ENCODE peak calls at places on chromosomes 6 and 20, in four cellular contexts. One of them, this sample, is unnamed.

GRCh38 chr6:150008588-150008987 is 16.7 kb downstream of the RAET1L start:
- DNase-seq in psoas muscle: no peak
- DNase-seq in effector memory CD4-positive, alpha-beta T cell: no peak
- DNase-seq in hepatocyte: peak; percentile 61
- DNase-seq in this sample: peak; percentile 56

GRCh38 chr6:62286470-62286843 is 432 bp upstream of the KHDRBS2 start:
- DNase-seq in effector memory CD4-positive, alpha-beta T cell: no peak
- DNase-seq in hepatocyte: no peak
- DNase-seq in psoas muscle: no peak
- DNase-seq in this sample: no peak

GRCh38 chr20:25223179-25223661 is 24.7 kb upstream of the PYGB start:
- DNase-seq in psoas muscle: no peak
- DNase-seq in effector memory CD4-positive, alpha-beta T cell: no peak
- DNase-seq in hepatocyte: peak; percentile 84
- DNase-seq in this sample: no peak

GRCh38 chr20:8972963-8973362 is 95.9 kb upstream of the PLCB4 start:
- DNase-seq in psoas muscle: no peak
- DNase-seq in effector memory CD4-positive, alpha-beta T cell: no peak
- DNase-seq in hepatocyte: no peak
- DNase-seq in this sample: no peak

GRCh38 chr6:85680388-85680787 is 37.7 kb upstream of the SYNCRIP start:
- DNase-seq in hepatocyte: no peak
- DNase-seq in effector memory CD4-positive, alpha-beta T cell: no peak
- DNase-seq in psoas muscle: no peak
- DNase-seq in this sample: no peak

GRCh38 chr6:3359973-3360726 is 96.7 kb downstream of the SLC22A23 start:
- DNase-seq in hepatocyte: no peak
- DNase-seq in psoas muscle: no peak
- DNase-seq in effector memory CD4-positive, alpha-beta T cell: no peak
- DNase-seq in this sample: no peak

GRCh38 chr6:168714547-168715260 is 273.7 kb downstream of the SMOC2 start:
- DNase-seq in effector memory CD4-positive, alpha-beta T cell: no peak
- DNase-seq in hepatocyte: no peak
- DNase-seq in psoas muscle: no peak
- DNase-seq in this sample: no peak

GRCh38 chr6:37024665-37025337 is 19.3 kb downstream of the FGD2 start:
- DNase-seq in effector memory CD4-positive, alpha-beta T cell: no peak
- DNase-seq in hepatocyte: no peak
- DNase-seq in psoas muscle: no peak
- DNase-seq in this sample: no peak

GRCh38 chr6:7769702-7770101 is 43.8 kb downstream of the BMP6 start:
- DNase-seq in effector memory CD4-positive, alpha-beta T cell: no peak
- DNase-seq in hepatocyte: no peak
- DNase-seq in psoas muscle: no peak
- DNase-seq in this sample: no peak

GRCh38 chr6:23535071-23535470 is 590.9 kb upstream of the NRSN1 start:
- DNase-seq in psoas muscle: no peak
- DNase-seq in hepatocyte: no peak
- DNase-seq in effector memory CD4-positive, alpha-beta T cell: no peak
- DNase-seq in this sample: no peak

GRCh38 chr6:136160255-136160654 is 89.9 kb downstream of the MTFR2 start:
- DNase-seq in psoas muscle: no peak
- DNase-seq in hepatocyte: no peak
- DNase-seq in effector memory CD4-positive, alpha-beta T cell: no peak
- DNase-seq in this sample: no peak

GRCh38 chr6:93829009-93829408 is 409.6 kb upstream of the EPHA7 start:
- DNase-seq in psoas muscle: no peak
- DNase-seq in hepatocyte: no peak
- DNase-seq in effector memory CD4-positive, alpha-beta T cell: no peak
- DNase-seq in this sample: no peak

GRCh38 chr6:404685-405423 is 13.3 kb downstream of the IRF4 start:
- DNase-seq in effector memory CD4-positive, alpha-beta T cell: no peak
- DNase-seq in psoas muscle: no peak
- DNase-seq in hepatocyte: no peak
- DNase-seq in this sample: peak; percentile 51

GRCh38 chr20:45924391-45925261 is 9.9 kb upstream of the PCIF1 start:
- DNase-seq in hepatocyte: peak; percentile 76
- DNase-seq in effector memory CD4-positive, alpha-beta T cell: no peak
- DNase-seq in psoas muscle: no peak
- DNase-seq in this sample: no peak

GRCh38 chr6:69732045-69732444 is 64.8 kb downstream of the LMBRD1 start:
- DNase-seq in psoas muscle: no peak
- DNase-seq in hepatocyte: no peak
- DNase-seq in effector memory CD4-positive, alpha-beta T cell: no peak
- DNase-seq in this sample: no peak

GRCh38 chr6:66623050-66623449 is 916.0 kb upstream of the EYS start:
- DNase-seq in effector memory CD4-positive, alpha-beta T cell: no peak
- DNase-seq in hepatocyte: no peak
- DNase-seq in psoas muscle: no peak
- DNase-seq in this sample: no peak

GRCh38 chr6:167576798-167577528 is 249.7 kb upstream of the AFDN start:
- DNase-seq in psoas muscle: no peak
- DNase-seq in effector memory CD4-positive, alpha-beta T cell: no peak
- DNase-seq in hepatocyte: no peak
- DNase-seq in this sample: no peak

GRCh38 chr20:32823078-32823477 is 3.3 kb downstream of the MAPRE1 start:
- DNase-seq in effector memory CD4-positive, alpha-beta T cell: no peak
- DNase-seq in psoas muscle: no peak
- DNase-seq in hepatocyte: peak; percentile 75
- DNase-seq in this sample: no peak

GRCh38 chr6:118739976-118740771 is 88.8 kb upstream of the CEP85L start:
- DNase-seq in hepatocyte: no peak
- DNase-seq in effector memory CD4-positive, alpha-beta T cell: no peak
- DNase-seq in psoas muscle: no peak
- DNase-seq in this sample: no peak

GRCh38 chr6:167649486-167649885 is 177.2 kb upstream of the AFDN start:
- DNase-seq in psoas muscle: no peak
- DNase-seq in hepatocyte: no peak
- DNase-seq in effector memory CD4-positive, alpha-beta T cell: no peak
- DNase-seq in this sample: no peak

GRCh38 chr20:47118641-47119040 is 224.0 kb downstream of the EYA2 start:
- DNase-seq in psoas muscle: no peak
- DNase-seq in effector memory CD4-positive, alpha-beta T cell: no peak
- DNase-seq in hepatocyte: no peak
- DNase-seq in this sample: no peak

GRCh38 chr6:134503542-134504281 is 185.8 kb upstream of the SGK1 start:
- DNase-seq in hepatocyte: no peak
- DNase-seq in effector memory CD4-positive, alpha-beta T cell: no peak
- DNase-seq in psoas muscle: no peak
- DNase-seq in this sample: no peak

GRCh38 chr6:96967957-96968871 is 43.7 kb downstream of the KLHL32 start:
- DNase-seq in effector memory CD4-positive, alpha-beta T cell: no peak
- DNase-seq in psoas muscle: no peak
- DNase-seq in hepatocyte: no peak
- DNase-seq in this sample: no peak

GRCh38 chr20:52083627-52084232 is 107.8 kb downstream of the ZFP64 start:
- DNase-seq in hepatocyte: peak; percentile 78
- DNase-seq in effector memory CD4-positive, alpha-beta T cell: no peak
- DNase-seq in psoas muscle: no peak
- DNase-seq in this sample: peak; percentile 34

GRCh38 chr6:47729019-47729418 is 30.6 kb downstream of the ADGRF4 start:
- DNase-seq in effector memory CD4-positive, alpha-beta T cell: no peak
- DNase-seq in hepatocyte: no peak
- DNase-seq in psoas muscle: no peak
- DNase-seq in this sample: no peak

GRCh38 chr6:39084506-39084905 is 30.5 kb downstream of the SAYSD1 start:
- DNase-seq in effector memory CD4-positive, alpha-beta T cell: no peak
- DNase-seq in hepatocyte: no peak
- DNase-seq in psoas muscle: no peak
- DNase-seq in this sample: no peak

GRCh38 chr20:29878281-29878741 is 1379.2 kb upstream of the DEFB115 start:
- DNase-seq in psoas muscle: peak; percentile 55
- DNase-seq in hepatocyte: no peak
- DNase-seq in effector memory CD4-positive, alpha-beta T cell: no peak
- DNase-seq in this sample: no peak

GRCh38 chr6:23244300-23244699 is 674.9 kb downstream of the HDGFL1 start:
- DNase-seq in hepatocyte: no peak
- DNase-seq in psoas muscle: no peak
- DNase-seq in effector memory CD4-positive, alpha-beta T cell: no peak
- DNase-seq in this sample: no peak

GRCh38 chr20:38290829-38291581 is 13.0 kb upstream of the BPI start:
- DNase-seq in hepatocyte: peak; percentile 59
- DNase-seq in effector memory CD4-positive, alpha-beta T cell: no peak
- DNase-seq in psoas muscle: peak; percentile 65
- DNase-seq in this sample: no peak

GRCh38 chr20:33443006-33443511 is 504 bp downstream of the SNTA1 start:
- DNase-seq in effector memory CD4-positive, alpha-beta T cell: no peak
- DNase-seq in psoas muscle: peak; percentile 70
- DNase-seq in hepatocyte: peak; percentile 72
- DNase-seq in this sample: no peak

GRCh38 chr6:106906227-106906626 is 68.3 kb downstream of the CD24 start:
- DNase-seq in psoas muscle: no peak
- DNase-seq in hepatocyte: no peak
- DNase-seq in effector memory CD4-positive, alpha-beta T cell: no peak
- DNase-seq in this sample: no peak

GRCh38 chr6:139888691-139889122 is 514.3 kb upstream of the CITED2 start:
- DNase-seq in effector memory CD4-positive, alpha-beta T cell: no peak
- DNase-seq in psoas muscle: no peak
- DNase-seq in hepatocyte: no peak
- DNase-seq in this sample: no peak

GRCh38 chr6:154849475-154849874 is 116.3 kb downstream of the SCAF8 start:
- DNase-seq in hepatocyte: no peak
- DNase-seq in effector memory CD4-positive, alpha-beta T cell: no peak
- DNase-seq in psoas muscle: no peak
- DNase-seq in this sample: no peak
- H3K36me3 ChIP-seq in hepatocyte: no peaks in the 10 kb centered on the region
- H3K36me3 ChIP-seq in effector memory CD4-positive, alpha-beta T cell: peaks cover 4% of the 10 kb centered on the region
- H3K36me3 ChIP-seq in psoas muscle: no peaks in the 10 kb centered on the region
- H3K36me3 ChIP-seq in this sample: no peaks in the 10 kb centered on the region

GRCh38 chr6:56905378-56905777 is 49.5 kb upstream of the BEND6 start:
- DNase-seq in effector memory CD4-positive, alpha-beta T cell: no peak
- DNase-seq in hepatocyte: no peak
- DNase-seq in psoas muscle: no peak
- DNase-seq in this sample: no peak
- H3K9me3 ChIP-seq in effector memory CD4-positive, alpha-beta T cell: no peaks in the 10 kb centered on the region
- H3K9me3 ChIP-seq in hepatocyte: no peaks in the 10 kb centered on the region
- H3K9me3 ChIP-seq in psoas muscle: no peaks in the 10 kb centered on the region
- H3K9me3 ChIP-seq in this sample: no peaks in the 10 kb centered on the region

GRCh38 chr6:31113861-31114539 is 600 bp upstream of the PSORS1C1 start:
- DNase-seq in effector memory CD4-positive, alpha-beta T cell: no peak
- DNase-seq in psoas muscle: no peak
- DNase-seq in hepatocyte: peak; percentile 26
- DNase-seq in this sample: no peak
- H3K27me3 ChIP-seq in effector memory CD4-positive, alpha-beta T cell: no peaks in the 10 kb centered on the region
- H3K27me3 ChIP-seq in psoas muscle: no peaks in the 10 kb centered on the region
- H3K27me3 ChIP-seq in hepatocyte: no peaks in the 10 kb centered on the region
- H3K27me3 ChIP-seq in this sample: no peaks in the 10 kb centered on the region

GRCh38 chr6:75118925-75119515 is 86.8 kb downstream of the COL12A1 start:
- DNase-seq in psoas muscle: no peak
- DNase-seq in effector memory CD4-positive, alpha-beta T cell: no peak
- DNase-seq in hepatocyte: no peak
- DNase-seq in this sample: no peak

GRCh38 chr6:75128881-75129570 is 76.8 kb downstream of the COL12A1 start:
- DNase-seq in effector memory CD4-positive, alpha-beta T cell: no peak
- DNase-seq in psoas muscle: no peak
- DNase-seq in hepatocyte: no peak
- DNase-seq in this sample: no peak

GRCh38 chr6:75124983-75125382 is 80.9 kb downstream of the COL12A1 start:
- DNase-seq in effector memory CD4-positive, alpha-beta T cell: no peak
- DNase-seq in hepatocyte: no peak
- DNase-seq in psoas muscle: no peak
- DNase-seq in this sample: no peak

GRCh38 chr6:75126518-75126917 is 79.3 kb downstream of the COL12A1 start:
- DNase-seq in hepatocyte: no peak
- DNase-seq in effector memory CD4-positive, alpha-beta T cell: no peak
- DNase-seq in psoas muscle: no peak
- DNase-seq in this sample: no peak

DNA sequence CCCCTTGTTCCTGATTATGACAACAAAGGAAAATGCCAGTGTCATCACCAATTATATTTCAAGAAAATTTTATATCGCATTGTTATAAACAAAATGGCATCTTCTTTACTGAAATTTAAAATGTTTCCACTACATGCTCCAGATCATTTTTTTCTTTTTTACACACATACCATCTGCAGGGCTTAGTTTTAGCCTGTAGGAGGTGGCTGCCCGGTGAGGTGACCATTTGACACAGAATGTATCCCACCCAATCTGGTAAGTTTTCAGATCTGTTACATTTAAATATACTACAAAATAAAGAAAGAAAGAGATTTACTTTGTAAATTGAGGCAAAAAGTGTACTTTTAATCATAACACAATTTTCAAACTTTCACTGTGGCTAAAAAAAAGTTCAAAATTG is 81.8 kb downstream of the COL12A1 start:
- DNase-seq in psoas muscle: no peak
- DNase-seq in hepatocyte: no peak
- DNase-seq in effector memory CD4-positive, alpha-beta T cell: no peak
- DNase-seq in this sample: no peak
- H3K36me3 ChIP-seq in psoas muscle: no peaks in the 10 kb centered on the region
- H3K36me3 ChIP-seq in hepatocyte: no peaks in the 10 kb centered on the region
- H3K36me3 ChIP-seq in effector memory CD4-positive, alpha-beta T cell: no peaks in the 10 kb centered on the region
- H3K36me3 ChIP-seq in this sample: no peaks in the 10 kb centered on the region

GRCh38 chr6:42446370-42446769 is 5.4 kb downstream of the TRERF1 start:
- DNase-seq in psoas muscle: no peak
- DNase-seq in hepatocyte: no peak
- DNase-seq in effector memory CD4-positive, alpha-beta T cell: no peak
- DNase-seq in this sample: no peak
- H3K9me3 ChIP-seq in psoas muscle: no peaks in the 10 kb centered on the region
- H3K9me3 ChIP-seq in hepatocyte: no peaks in the 10 kb centered on the region
- H3K9me3 ChIP-seq in effector memory CD4-positive, alpha-beta T cell: no peaks in the 10 kb centered on the region
- H3K9me3 ChIP-seq in this sample: no peaks in the 10 kb centered on the region

DNA sequence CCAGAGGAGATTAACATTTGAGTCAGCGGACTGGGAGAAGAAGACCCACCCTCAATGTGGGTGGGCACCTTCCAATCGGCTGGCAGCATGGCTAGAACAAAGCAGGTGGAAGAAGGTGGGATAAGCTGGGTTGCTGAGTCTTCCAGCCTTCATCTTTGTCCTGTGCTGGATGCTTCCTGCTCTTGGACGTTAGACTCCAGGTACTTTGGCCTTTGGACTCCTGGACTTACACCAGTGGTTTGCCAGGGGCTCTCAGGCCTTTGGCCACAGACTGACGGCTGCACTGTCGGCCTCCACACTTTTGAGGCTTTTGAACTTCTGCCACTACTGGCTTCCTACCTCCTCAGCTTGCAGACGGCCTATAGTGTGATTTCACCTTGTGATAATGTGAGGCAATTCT is 50.8 kb downstream of the BCAS1 start:
- DNase-seq in hepatocyte: no peak
- DNase-seq in effector memory CD4-positive, alpha-beta T cell: no peak
- DNase-seq in psoas muscle: no peak
- DNase-seq in this sample: no peak
- H3K27me3 ChIP-seq in hepatocyte: no peaks in the 10 kb centered on the region
- H3K27me3 ChIP-seq in effector memory CD4-positive, alpha-beta T cell: no peaks in the 10 kb centered on the region
- H3K27me3 ChIP-seq in psoas muscle: no peaks in the 10 kb centered on the region
- H3K27me3 ChIP-seq in this sample: no peaks in the 10 kb centered on the region

DNA sequence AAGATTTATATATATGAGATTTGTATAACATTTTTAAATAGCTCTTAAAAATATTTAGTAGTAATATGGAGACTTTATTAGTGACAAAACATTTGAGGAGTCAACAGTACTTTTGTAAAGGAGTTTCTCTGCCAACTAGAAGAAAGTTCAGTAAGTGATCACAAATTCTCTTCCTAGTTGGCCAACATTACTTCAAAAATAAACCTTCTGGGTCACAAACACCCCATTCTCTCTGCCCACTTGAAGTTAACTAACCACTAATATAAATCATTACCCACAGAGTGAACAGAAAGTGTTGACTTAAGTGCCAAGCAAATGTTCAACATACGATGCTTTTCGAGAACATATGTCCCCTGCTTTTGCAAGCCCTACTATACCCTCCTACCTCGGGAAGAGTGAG is 17.1 kb downstream of the SHPRH start:
- DNase-seq in effector memory CD4-positive, alpha-beta T cell: no peak
- DNase-seq in psoas muscle: no peak
- DNase-seq in hepatocyte: no peak
- DNase-seq in this sample: no peak
- H3K36me3 ChIP-seq in effector memory CD4-positive, alpha-beta T cell: peaks cover 66% of the 10 kb centered on the region
- H3K36me3 ChIP-seq in psoas muscle: peaks cover 10% of the 10 kb centered on the region
- H3K36me3 ChIP-seq in hepatocyte: no peaks in the 10 kb centered on the region
- H3K36me3 ChIP-seq in this sample: peaks cover 65% of the 10 kb centered on the region